ENCODE peak calls at places on chromosomes 3 and 15, in ten cellular contexts. One of them, this sample, is unnamed.

GRCh38 chr3:134333522-134334181 is 40.6 kb downstream of the AMOTL2 start:
- DNase-seq in tibial nerve: no peak
- DNase-seq in SJSA1: peak; percentile 84
- DNase-seq in pancreas: no peak
- DNase-seq in coronary artery: peak; percentile 78
- DNase-seq in SJCRH30: peak; percentile 40
- DNase-seq in tibial artery: peak; percentile 61
- DNase-seq in GM23248: peak; percentile 89
- DNase-seq in CD8-positive, alpha-beta T cell: no peak
- DNase-seq in SK-N-MC: no peak
- DNase-seq in this sample: no peak

GRCh38 chr3:60086811-60087210 is 1037.0 kb upstream of the CFAP20DC start:
- DNase-seq in SJSA1: no peak
- DNase-seq in SK-N-MC: no peak
- DNase-seq in GM23248: peak; percentile 59
- DNase-seq in tibial nerve: no peak
- DNase-seq in tibial artery: no peak
- DNase-seq in CD8-positive, alpha-beta T cell: no peak
- DNase-seq in coronary artery: no peak
- DNase-seq in SJCRH30: peak; percentile 13
- DNase-seq in pancreas: no peak
- DNase-seq in this sample: no peak

GRCh38 chr15:44215594-44215993 is 20.5 kb upstream of the FRMD5 start:
- DNase-seq in GM23248: peak; percentile 96
- DNase-seq in SJSA1: peak; percentile 71
- DNase-seq in pancreas: no peak
- DNase-seq in SK-N-MC: no peak
- DNase-seq in tibial nerve: no peak
- DNase-seq in tibial artery: no peak
- DNase-seq in CD8-positive, alpha-beta T cell: no peak
- DNase-seq in coronary artery: no peak
- DNase-seq in SJCRH30: peak; percentile 24
- DNase-seq in this sample: no peak

GRCh38 chr3:194121881-194122280 is 14.1 kb upstream of the HES1 start:
- DNase-seq in CD8-positive, alpha-beta T cell: no peak
- DNase-seq in pancreas: no peak
- DNase-seq in coronary artery: no peak
- DNase-seq in tibial nerve: no peak
- DNase-seq in SJCRH30: no peak
- DNase-seq in SJSA1: peak; percentile 57
- DNase-seq in SK-N-MC: no peak
- DNase-seq in tibial artery: no peak
- DNase-seq in GM23248: peak; percentile 55
- DNase-seq in this sample: no peak

GRCh38 chr15:32834156-32834555 is 116.4 kb downstream of the GREM1 start:
- DNase-seq in CD8-positive, alpha-beta T cell: no peak
- DNase-seq in tibial artery: no peak
- DNase-seq in SJSA1: no peak
- DNase-seq in tibial nerve: no peak
- DNase-seq in pancreas: no peak
- DNase-seq in coronary artery: no peak
- DNase-seq in SK-N-MC: no peak
- DNase-seq in GM23248: no peak
- DNase-seq in SJCRH30: no peak
- DNase-seq in this sample: no peak

GRCh38 chr3:134628884-134629283 is 21.9 kb downstream of the KY start:
- DNase-seq in coronary artery: peak; percentile 29
- DNase-seq in pancreas: peak; percentile 1
- DNase-seq in tibial artery: no peak
- DNase-seq in SK-N-MC: no peak
- DNase-seq in SJCRH30: no peak
- DNase-seq in GM23248: no peak
- DNase-seq in CD8-positive, alpha-beta T cell: no peak
- DNase-seq in SJSA1: no peak
- DNase-seq in tibial nerve: no peak
- DNase-seq in this sample: no peak

GRCh38 chr3:59555593-59556315 is 505.9 kb upstream of the CFAP20DC start:
- DNase-seq in SJCRH30: no peak
- DNase-seq in tibial nerve: no peak
- DNase-seq in GM23248: peak; percentile 83
- DNase-seq in CD8-positive, alpha-beta T cell: no peak
- DNase-seq in tibial artery: no peak
- DNase-seq in SK-N-MC: no peak
- DNase-seq in pancreas: no peak
- DNase-seq in SJSA1: no peak
- DNase-seq in coronary artery: no peak
- DNase-seq in this sample: no peak

GRCh38 chr3:89367166-89367565 is 259.7 kb downstream of the EPHA3 start:
- DNase-seq in tibial artery: no peak
- DNase-seq in SK-N-MC: no peak
- DNase-seq in pancreas: no peak
- DNase-seq in coronary artery: no peak
- DNase-seq in GM23248: no peak
- DNase-seq in CD8-positive, alpha-beta T cell: no peak
- DNase-seq in SJSA1: no peak
- DNase-seq in SJCRH30: no peak
- DNase-seq in tibial nerve: no peak
- DNase-seq in this sample: no peak

GRCh38 chr15:31727612-31728011 is 302.7 kb upstream of the CHRNA7 start:
- DNase-seq in tibial artery: no peak
- DNase-seq in SK-N-MC: no peak
- DNase-seq in SJSA1: no peak
- DNase-seq in tibial nerve: no peak
- DNase-seq in GM23248: no peak
- DNase-seq in pancreas: no peak
- DNase-seq in coronary artery: no peak
- DNase-seq in SJCRH30: no peak
- DNase-seq in CD8-positive, alpha-beta T cell: no peak
- DNase-seq in this sample: no peak

GRCh38 chr3:32423956-32424558 is 32.4 kb downstream of the CMTM7 start:
- DNase-seq in GM23248: no peak
- DNase-seq in CD8-positive, alpha-beta T cell: no peak
- DNase-seq in tibial nerve: no peak
- DNase-seq in tibial artery: no peak
- DNase-seq in SJCRH30: no peak
- DNase-seq in coronary artery: no peak
- DNase-seq in SJSA1: no peak
- DNase-seq in SK-N-MC: no peak
- DNase-seq in pancreas: no peak
- DNase-seq in this sample: no peak

GRCh38 chr3:42600958-42601675 is 631 bp downstream of the NKTR start:
- DNase-seq in tibial artery: peak; percentile 74
- DNase-seq in GM23248: peak; percentile 90
- DNase-seq in pancreas: peak; percentile 65
- DNase-seq in coronary artery: peak; percentile 87
- DNase-seq in SK-N-MC: no peak
- DNase-seq in SJSA1: peak; percentile 71
- DNase-seq in tibial nerve: peak; percentile 33
- DNase-seq in SJCRH30: peak; percentile 67
- DNase-seq in CD8-positive, alpha-beta T cell: no peak
- DNase-seq in this sample: no peak

GRCh38 chr3:197354195-197355059 is 56.0 kb upstream of the DLG1 start:
- DNase-seq in SK-N-MC: no peak
- DNase-seq in coronary artery: no peak
- DNase-seq in tibial artery: no peak
- DNase-seq in pancreas: no peak
- DNase-seq in SJCRH30: peak; percentile 96
- DNase-seq in CD8-positive, alpha-beta T cell: no peak
- DNase-seq in SJSA1: peak; percentile 50
- DNase-seq in tibial nerve: no peak
- DNase-seq in GM23248: peak; percentile 71
- DNase-seq in this sample: no peak

GRCh38 chr3:25339220-25339619 is 88.8 kb upstream of the RARB start:
- DNase-seq in pancreas: no peak
- DNase-seq in CD8-positive, alpha-beta T cell: no peak
- DNase-seq in coronary artery: no peak
- DNase-seq in tibial artery: no peak
- DNase-seq in tibial nerve: no peak
- DNase-seq in GM23248: no peak
- DNase-seq in SJSA1: no peak
- DNase-seq in SK-N-MC: no peak
- DNase-seq in SJCRH30: no peak
- DNase-seq in this sample: no peak

GRCh38 chr3:10560060-10560861 is 54.9 kb upstream of the ATP2B2 start:
- DNase-seq in tibial nerve: no peak
- DNase-seq in tibial artery: no peak
- DNase-seq in pancreas: no peak
- DNase-seq in coronary artery: peak; percentile 35
- DNase-seq in SK-N-MC: no peak
- DNase-seq in CD8-positive, alpha-beta T cell: no peak
- DNase-seq in SJSA1: no peak
- DNase-seq in GM23248: no peak
- DNase-seq in SJCRH30: no peak
- DNase-seq in this sample: no peak

GRCh38 chr3:52237659-52238172 is 1.2 kb downstream of the TWF2 start:
- DNase-seq in coronary artery: peak; percentile 89
- DNase-seq in GM23248: peak; percentile 98
- DNase-seq in SJCRH30: peak; percentile 41
- DNase-seq in pancreas: peak; percentile 77
- DNase-seq in SK-N-MC: no peak
- DNase-seq in CD8-positive, alpha-beta T cell: no peak
- DNase-seq in SJSA1: peak; percentile 75
- DNase-seq in tibial nerve: peak; percentile 70
- DNase-seq in tibial artery: peak; percentile 90
- DNase-seq in this sample: no peak

GRCh38 chr15:98955980-98956723 is 51.4 kb downstream of the PGPEP1L start:
- DNase-seq in tibial artery: no peak
- DNase-seq in pancreas: no peak
- DNase-seq in SJCRH30: no peak
- DNase-seq in tibial nerve: no peak
- DNase-seq in CD8-positive, alpha-beta T cell: no peak
- DNase-seq in SK-N-MC: no peak
- DNase-seq in coronary artery: no peak
- DNase-seq in GM23248: no peak
- DNase-seq in SJSA1: no peak
- DNase-seq in this sample: no peak

DNA sequence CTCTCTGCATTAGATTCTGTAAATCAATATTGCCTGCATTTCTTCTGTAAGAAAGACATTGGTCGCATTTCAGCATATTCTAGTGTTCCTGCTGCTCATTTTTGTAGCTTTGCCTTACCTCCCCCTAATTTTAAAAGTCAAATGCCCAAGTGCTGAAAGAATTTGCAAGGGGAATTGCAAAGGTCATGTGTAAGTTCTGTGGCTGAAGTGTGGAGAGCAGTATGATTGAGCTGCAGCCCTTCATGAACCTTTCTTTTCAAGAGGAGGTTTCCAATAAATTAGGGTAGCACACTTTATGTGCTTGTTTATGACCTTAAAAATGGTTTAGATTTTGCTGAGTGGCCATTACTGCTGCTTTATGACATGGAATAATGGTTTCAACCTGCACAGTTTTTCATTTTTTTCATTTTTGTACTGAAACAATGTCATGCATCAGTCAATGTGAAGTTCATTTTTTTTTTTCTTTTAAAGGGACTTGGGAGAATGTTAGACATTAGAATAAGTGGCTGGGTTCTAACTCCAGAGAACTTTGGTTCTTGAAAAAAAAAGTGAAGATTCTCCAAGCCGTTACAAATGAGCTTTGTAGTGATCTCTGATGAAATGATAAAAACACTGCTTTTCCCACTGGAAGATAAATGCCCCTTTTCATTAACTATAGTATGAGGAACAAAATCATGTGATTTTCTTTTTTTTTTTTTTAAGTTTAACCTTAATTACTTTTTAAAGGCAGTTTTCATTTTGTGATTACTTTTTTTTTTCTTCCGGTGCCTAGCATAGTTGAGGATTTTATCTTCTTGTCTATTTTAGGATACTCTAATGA is 99.6 kb downstream of the MITF start:
- DNase-seq in SJSA1: peak; percentile 14
- DNase-seq in tibial nerve: no peak
- DNase-seq in GM23248: no peak
- DNase-seq in SK-N-MC: no peak
- DNase-seq in CD8-positive, alpha-beta T cell: no peak
- DNase-seq in tibial artery: no peak
- DNase-seq in coronary artery: no peak
- DNase-seq in SJCRH30: no peak
- DNase-seq in pancreas: no peak
- DNase-seq in this sample: no peak
- H3K27ac ChIP-seq in SJSA1: peak overlapping the region; percentile 2
- H3K27ac ChIP-seq in tibial nerve: no peak overlapping the region
- H3K27ac ChIP-seq in GM23248: peak overlapping the region; percentile 16
- H3K27ac ChIP-seq in SK-N-MC: peak overlapping the region; percentile 19
- H3K27ac ChIP-seq in CD8-positive, alpha-beta T cell: no peak overlapping the region
- H3K27ac ChIP-seq in tibial artery: no peak overlapping the region
- H3K27ac ChIP-seq in coronary artery: no peak overlapping the region
- H3K27ac ChIP-seq in SJCRH30: no peak overlapping the region
- H3K27ac ChIP-seq in pancreas: no peak overlapping the region
- H3K27ac ChIP-seq in this sample: no peak overlapping the region

DNA sequence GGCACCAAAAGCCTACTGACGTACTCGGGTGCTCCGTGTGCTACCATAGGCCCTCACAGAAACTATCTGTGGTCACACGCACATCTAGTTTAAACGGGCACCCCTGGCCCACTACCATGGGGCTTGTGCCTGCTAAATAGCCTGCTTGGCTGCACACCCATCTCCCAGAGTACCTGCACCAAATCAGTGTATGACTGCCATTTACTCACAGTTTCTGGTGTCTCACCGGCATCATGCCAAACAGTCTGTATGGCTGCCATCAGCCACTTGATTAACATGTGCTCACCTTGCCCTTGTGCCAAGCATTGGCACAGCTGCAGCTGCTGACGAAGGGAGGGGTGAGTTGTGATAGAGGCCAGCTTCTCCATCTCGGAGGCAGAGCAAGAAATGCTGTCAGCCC is 232.7 kb downstream of the IGSF11 start:
- DNase-seq in SJCRH30: no peak
- DNase-seq in SK-N-MC: no peak
- DNase-seq in tibial artery: no peak
- DNase-seq in CD8-positive, alpha-beta T cell: no peak
- DNase-seq in coronary artery: no peak
- DNase-seq in tibial nerve: no peak
- DNase-seq in GM23248: no peak
- DNase-seq in SJSA1: no peak
- DNase-seq in pancreas: peak; percentile 72
- DNase-seq in this sample: no peak
- H3K4me3 ChIP-seq in SJCRH30: no peak overlapping the region
- H3K4me3 ChIP-seq in SK-N-MC: no peak overlapping the region
- H3K4me3 ChIP-seq in tibial artery: no peak overlapping the region
- H3K4me3 ChIP-seq in CD8-positive, alpha-beta T cell: no peak overlapping the region
- H3K4me3 ChIP-seq in coronary artery: no peak overlapping the region
- H3K4me3 ChIP-seq in tibial nerve: no peak overlapping the region
- H3K4me3 ChIP-seq in GM23248: no peak overlapping the region
- H3K4me3 ChIP-seq in SJSA1: no peak overlapping the region
- H3K4me3 ChIP-seq in pancreas: no peak overlapping the region
- H3K4me3 ChIP-seq in this sample: no peak overlapping the region

GRCh38 chr3:152047465-152047864 is 174.0 kb downstream of the SUCNR1 start:
- DNase-seq in GM23248: peak; percentile 60
- DNase-seq in coronary artery: no peak
- DNase-seq in tibial artery: no peak
- DNase-seq in SK-N-MC: no peak
- DNase-seq in SJSA1: no peak
- DNase-seq in SJCRH30: no peak
- DNase-seq in pancreas: no peak
- DNase-seq in tibial nerve: no peak
- DNase-seq in CD8-positive, alpha-beta T cell: no peak
- DNase-seq in this sample: no peak
- H3K27ac ChIP-seq in GM23248: no peak overlapping the region
- H3K27ac ChIP-seq in coronary artery: no peak overlapping the region
- H3K27ac ChIP-seq in tibial artery: no peak overlapping the region
- H3K27ac ChIP-seq in SK-N-MC: no peak overlapping the region
- H3K27ac ChIP-seq in SJSA1: no peak overlapping the region
- H3K27ac ChIP-seq in SJCRH30: no peak overlapping the region
- H3K27ac ChIP-seq in pancreas: no peak overlapping the region
- H3K27ac ChIP-seq in tibial nerve: peak overlapping the region; percentile 29
- H3K27ac ChIP-seq in CD8-positive, alpha-beta T cell: no peak overlapping the region
- H3K27ac ChIP-seq in this sample: no peak overlapping the region

GRCh38 chr3:122325769-122326168 is 721 bp downstream of the CSTA start:
- DNase-seq in SK-N-MC: no peak
- DNase-seq in tibial artery: no peak
- DNase-seq in GM23248: no peak
- DNase-seq in pancreas: no peak
- DNase-seq in SJCRH30: no peak
- DNase-seq in coronary artery: no peak
- DNase-seq in SJSA1: no peak
- DNase-seq in tibial nerve: no peak
- DNase-seq in CD8-positive, alpha-beta T cell: no peak
- DNase-seq in this sample: no peak
- H3K4me3 ChIP-seq in SK-N-MC: peak overlapping the region; percentile 44
- H3K4me3 ChIP-seq in tibial artery: no peak overlapping the region
- H3K4me3 ChIP-seq in GM23248: no peak overlapping the region
- H3K4me3 ChIP-seq in pancreas: no peak overlapping the region
- H3K4me3 ChIP-seq in SJCRH30: no peak overlapping the region
- H3K4me3 ChIP-seq in coronary artery: peak overlapping the region; percentile 34
- H3K4me3 ChIP-seq in SJSA1: no peak overlapping the region
- H3K4me3 ChIP-seq in tibial nerve: no peak overlapping the region
- H3K4me3 ChIP-seq in CD8-positive, alpha-beta T cell: no peak overlapping the region
- H3K4me3 ChIP-seq in this sample: no peak overlapping the region